ENCODE peak calls at places on chromosome 6, in nine cellular contexts. V is SJSA1, E is A549, W is neural progenitor cell, S is IMR-90, K is HCT116, X is choroid plexus epithelial cell, U is AG04450, P is fibroblast of villous mesenchyme. Y is an unnamed sample.

GRCh38 chr6:85015396-85015990 is 251.1 kb upstream of the TBX18 start:
- DNase-seq in V (peak), E (peak), W (peak), S (peak), K (peak), X (peak), U (peak), P (peak), Y (peak)

GRCh38 chr6:105646391-105646867 is 243.5 kb upstream of the PREP start:
- DNase-seq in V (peak), E (no peak), W (no peak), S (peak), K (no peak), X (peak), U (no peak), P (no peak), Y (peak)

GRCh38 chr6:168928012-168928411 is 325.6 kb downstream of the THBS2 start:
- DNase-seq in V (no peak), E (no peak), W (no peak), S (no peak), K (no peak), X (no peak), U (no peak), P (no peak), Y (no peak)

GRCh38 chr6:65776332-65776731 is 69.3 kb upstream of the EYS start:
- DNase-seq in V (no peak), E (peak), W (peak), S (no peak), K (no peak), X (peak), U (no peak), P (no peak), Y (no peak)

GRCh38 chr6:165662041-165662491 is 975 bp downstream of the PDE10A start:
- DNase-seq in V (no peak), E (peak), W (peak), S (peak), K (no peak), X (peak), U (no peak), P (peak), Y (no peak)

GRCh38 chr6:142850653-142851434 is 94.1 kb downstream of the HIVEP2 start:
- DNase-seq in V (no peak), E (no peak), W (no peak), S (peak), K (no peak), X (peak), U (no peak), P (peak), Y (no peak)

GRCh38 chr6:26107935-26108334 is 20.7 kb downstream of the HFE start:
- DNase-seq in V (no peak), E (no peak), W (no peak), S (no peak), K (no peak), X (no peak), U (no peak), P (no peak), Y (no peak)

GRCh38 chr6:149897015-149897697 is 757 bp downstream of the RAET1E start:
- DNase-seq in V (peak), E (peak), W (no peak), S (peak), K (peak), X (peak), U (peak), P (peak), Y (no peak)

GRCh38 chr6:19472850-19473249 is 364.3 kb upstream of the ID4 start:
- DNase-seq in V (no peak), E (no peak), W (peak), S (no peak), K (no peak), X (peak), U (no peak), P (no peak), Y (no peak)

GRCh38 chr6:142279350-142280180 is 22.2 kb upstream of the ADGRG6 start:
- DNase-seq in V (no peak), E (no peak), W (no peak), S (peak), K (no peak), X (peak), U (no peak), P (peak), Y (no peak)

GRCh38 chr6:117771403-117771802 is 96.1 kb downstream of the NUS1 start:
- DNase-seq in V (no peak), E (no peak), W (no peak), S (no peak), K (no peak), X (no peak), U (no peak), P (no peak), Y (no peak)

GRCh38 chr6:42118162-42119001 is 24.0 kb downstream of the C6orf132 start:
- DNase-seq in V (no peak), E (peak), W (no peak), S (no peak), K (no peak), X (no peak), U (no peak), P (no peak), Y (no peak)

GRCh38 chr6:32439708-32440214 is at the start of gene HLA-DRA:
- DNase-seq in V (peak), E (peak), W (peak), S (peak), K (peak), X (peak), U (peak), P (peak), Y (no peak)

GRCh38 chr6:3023663-3024483 is 24.2 kb downstream of the NQO2 start:
- DNase-seq in V (peak), E (peak), W (peak), S (peak), K (peak), X (peak), U (peak), P (peak), Y (no peak)

GRCh38 chr6:142152731-142153130 is 5.7 kb downstream of the VTA1 start:
- DNase-seq in V (no peak), E (no peak), W (no peak), S (peak), K (no peak), X (peak), U (peak), P (peak), Y (no peak)

GRCh38 chr6:127933137-127933536 is 32.3 kb upstream of the THEMIS start:
- DNase-seq in V (no peak), E (no peak), W (no peak), S (no peak), K (no peak), X (no peak), U (no peak), P (no peak), Y (no peak)

GRCh38 chr6:121723623-121724022 is 288.2 kb downstream of the GJA1 start:
- DNase-seq in V (no peak), E (no peak), W (no peak), S (no peak), K (no peak), X (no peak), U (no peak), P (no peak), Y (no peak)

GRCh38 chr6:68443704-68444103 is 191.4 kb upstream of the ADGRB3 start:
- DNase-seq in V (no peak), E (no peak), W (no peak), S (no peak), K (no peak), X (no peak), U (no peak), P (no peak), Y (no peak)

GRCh38 chr6:30490031-30490876 is 945 bp downstream of the HLA-E start:
- DNase-seq in V (peak), E (peak), W (peak), S (peak), K (no peak), X (peak), U (no peak), P (peak), Y (no peak)

GRCh38 chr6:108383967-108384366 is 89.1 kb downstream of the AFG1L start:
- DNase-seq in V (no peak), E (no peak), W (no peak), S (no peak), K (no peak), X (no peak), U (no peak), P (no peak), Y (no peak)

GRCh38 chr6:10882654-10883053 is 813 bp upstream of the GCM2 start:
- DNase-seq in V (no peak), E (no peak), W (peak), S (no peak), K (no peak), X (no peak), U (no peak), P (no peak), Y (no peak)

GRCh38 chr6:87699576-87699975 is 2.5 kb downstream of the AKIRIN2 start:
- DNase-seq in V (no peak), E (no peak), W (no peak), S (no peak), K (no peak), X (no peak), U (no peak), P (no peak), Y (no peak)

GRCh38 chr6:49457771-49458170 is 5.3 kb downstream of the MMUT start:
- DNase-seq in V (no peak), E (no peak), W (no peak), S (peak), K (no peak), X (no peak), U (no peak), P (no peak), Y (no peak)

GRCh38 chr6:13507306-13507855 is 20.0 kb upstream of the GFOD1 start:
- DNase-seq in V (no peak), E (no peak), W (no peak), S (no peak), K (no peak), X (no peak), U (no peak), P (no peak), Y (no peak)

GRCh38 chr6:128284128-128284527 is 236.3 kb downstream of the PTPRK start:
- DNase-seq in V (no peak), E (no peak), W (no peak), S (no peak), K (no peak), X (no peak), U (no peak), P (no peak), Y (no peak)

GRCh38 chr6:79152269-79152737 is 74.2 kb upstream of the PHIP start:
- DNase-seq in V (no peak), E (peak), W (peak), S (no peak), K (no peak), X (peak), U (no peak), P (no peak), Y (no peak)

GRCh38 chr6:30981942-30982772 is 1.4 kb upstream of the MUC21 start:
- DNase-seq in V (peak), E (peak), W (peak), S (peak), K (no peak), X (peak), U (peak), P (peak), Y (peak)

GRCh38 chr6:146433881-146434741 is 109.5 kb upstream of the RAB32 start:
- DNase-seq in V (no peak), E (no peak), W (peak), S (no peak), K (no peak), X (peak), U (no peak), P (no peak), Y (no peak)

GRCh38 chr6:25883991-25884390 is 9.9 kb upstream of the SLC17A3 start:
- DNase-seq in V (no peak), E (peak), W (no peak), S (peak), K (no peak), X (peak), U (no peak), P (peak), Y (peak)

GRCh38 chr6:100622907-100623692 is 158.4 kb upstream of the SIM1 start:
- DNase-seq in V (no peak), E (no peak), W (no peak), S (peak), K (no peak), X (peak), U (peak), P (peak), Y (no peak)

GRCh38 chr6:155387551-155387950 is 68.1 kb downstream of the NOX3 start:
- DNase-seq in V (no peak), E (no peak), W (no peak), S (no peak), K (no peak), X (no peak), U (no peak), P (no peak), Y (no peak)

GRCh38 chr6:134708079-134708478 is 241.8 kb downstream of the ALDH8A1 start:
- DNase-seq in V (no peak), E (no peak), W (no peak), S (no peak), K (no peak), X (no peak), U (no peak), P (no peak), Y (no peak)

GRCh38 chr6:82178084-82178758 is 69.3 kb downstream of the IBTK start:
- DNase-seq in V (no peak), E (peak), W (no peak), S (peak), K (no peak), X (peak), U (no peak), P (peak), Y (no peak)

GRCh38 chr6:46262928-46263708 is 92.3 kb upstream of the ENPP5 start:
- DNase-seq in V (no peak), E (no peak), W (no peak), S (no peak), K (no peak), X (no peak), U (no peak), P (no peak), Y (no peak)

GRCh38 chr6:33632603-33633039 is 11.5 kb downstream of the ITPR3 start:
- DNase-seq in V (no peak), E (peak), W (peak), S (no peak), K (peak), X (peak), U (no peak), P (no peak), Y (no peak)

GRCh38 chr6:147534116-147534865 is 25.8 kb downstream of the SAMD5 start:
- DNase-seq in V (no peak), E (no peak), W (no peak), S (no peak), K (no peak), X (no peak), U (no peak), P (no peak), Y (no peak)

GRCh38 chr6:169725270-169726048 is 1.2 kb upstream of the PHF10 start:
- DNase-seq in V (no peak), E (peak), W (peak), S (peak), K (no peak), X (peak), U (peak), P (peak), Y (no peak)

GRCh38 chr6:52953911-52954839 is 40.9 kb downstream of the GSTA4 start:
- DNase-seq in V (peak), E (no peak), W (no peak), S (no peak), K (no peak), X (no peak), U (no peak), P (peak), Y (no peak)

GRCh38 chr6:156821707-156822106 is 44.5 kb downstream of the ARID1B start:
- DNase-seq in V (no peak), E (no peak), W (no peak), S (no peak), K (no peak), X (no peak), U (no peak), P (no peak), Y (no peak)

GRCh38 chr6:156820089-156820798 is 43.1 kb downstream of the ARID1B start:
- DNase-seq in V (no peak), E (no peak), W (no peak), S (no peak), K (no peak), X (no peak), U (no peak), P (no peak), Y (no peak)

GRCh38 chr6:156825475-156825874 is 48.3 kb downstream of the ARID1B start:
- DNase-seq in V (no peak), E (no peak), W (no peak), S (no peak), K (no peak), X (no peak), U (no peak), P (no peak), Y (no peak)

GRCh38 chr6:156824142-156824541 is 47.0 kb downstream of the ARID1B start:
- DNase-seq in V (no peak), E (no peak), W (no peak), S (no peak), K (no peak), X (no peak), U (no peak), P (no peak), Y (no peak)

GRCh38 chr6:156822747-156823206 is 45.6 kb downstream of the ARID1B start:
- DNase-seq in V (no peak), E (no peak), W (no peak), S (no peak), K (no peak), X (no peak), U (no peak), P (no peak), Y (no peak)
- H3K4me3 ChIP-seq in V (no peak), E (no peak), W (no peak), S (no peak), K (no peak), X (no peak), U (no peak), P (no peak), Y (no peak)

DNA sequence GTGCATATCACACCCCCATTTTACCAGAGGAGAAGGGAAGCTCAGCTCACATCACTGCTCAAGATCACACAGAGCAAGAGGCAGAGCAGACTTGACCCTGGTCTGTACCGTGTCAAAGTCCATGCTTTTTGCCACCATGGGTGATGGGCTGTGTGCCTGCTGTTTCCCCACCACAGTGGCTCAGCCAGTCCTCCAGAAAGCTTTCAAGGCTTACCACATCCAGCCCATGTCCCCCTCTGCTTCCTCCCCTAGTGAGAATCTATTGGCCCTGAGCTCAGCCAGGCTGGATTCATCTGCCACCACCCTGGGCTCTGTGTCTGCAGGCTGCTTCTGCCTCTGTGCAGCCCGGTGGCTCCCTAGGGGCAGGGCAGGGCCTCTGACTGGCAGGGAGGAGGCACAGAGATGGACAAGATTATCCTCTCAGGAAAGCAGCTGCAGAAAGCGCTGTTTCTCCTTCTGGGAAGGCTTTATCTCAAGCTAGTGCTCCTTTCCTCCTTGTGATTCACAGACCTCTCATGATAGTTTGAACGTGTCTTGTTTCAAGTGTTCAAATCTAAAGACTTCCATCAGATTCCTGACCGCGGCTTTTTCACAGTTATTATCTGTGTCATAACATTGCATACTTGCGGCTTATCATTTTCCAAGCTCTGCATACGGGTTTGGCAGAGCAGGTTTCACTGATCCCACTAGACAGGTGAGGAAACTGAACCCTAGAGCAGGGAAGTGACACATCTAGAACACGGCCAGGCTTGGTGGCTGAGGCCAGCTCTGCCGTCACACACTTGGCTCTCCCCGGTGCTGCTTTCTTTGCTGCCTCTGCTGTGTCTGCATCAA is 37.4 kb downstream of the VEGFA start:
- DNase-seq in V (no peak), E (no peak), W (peak), S (peak), K (no peak), X (no peak), U (no peak), P (peak), Y (no peak)
- H3K4me3 ChIP-seq in V (no peak), E (no peak), W (no peak), S (no peak), K (no peak), X (no peak), U (no peak), P (no peak), Y (no peak)

DNA sequence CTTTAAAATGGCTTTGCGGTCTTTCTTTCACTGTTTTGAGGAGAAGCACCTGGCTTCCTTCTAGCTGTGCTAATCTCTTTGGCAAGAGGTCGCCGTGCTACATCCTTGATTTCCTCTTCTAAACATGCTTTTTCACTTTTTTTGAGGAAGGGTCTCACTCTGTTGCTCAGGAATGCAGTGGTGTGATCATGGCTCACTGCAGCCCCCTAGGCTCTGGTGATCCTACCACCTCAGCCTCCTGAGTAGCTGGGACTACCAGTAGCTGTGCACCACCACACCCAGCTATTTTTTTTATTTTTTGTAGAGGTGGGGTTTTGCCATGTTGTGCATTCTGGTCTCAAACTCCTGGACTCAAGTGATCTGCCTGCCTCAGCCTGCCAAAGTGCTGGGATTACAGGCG is 40.5 kb downstream of the RSPH3 start:
- DNase-seq in V (no peak), E (no peak), W (no peak), S (no peak), K (no peak), X (no peak), U (no peak), P (peak), Y (no peak)
- H3K4me3 ChIP-seq in V (no peak), E (no peak), W (no peak), S (no peak), K (no peak), X (no peak), U (no peak), P (no peak), Y (no peak)

DNA sequence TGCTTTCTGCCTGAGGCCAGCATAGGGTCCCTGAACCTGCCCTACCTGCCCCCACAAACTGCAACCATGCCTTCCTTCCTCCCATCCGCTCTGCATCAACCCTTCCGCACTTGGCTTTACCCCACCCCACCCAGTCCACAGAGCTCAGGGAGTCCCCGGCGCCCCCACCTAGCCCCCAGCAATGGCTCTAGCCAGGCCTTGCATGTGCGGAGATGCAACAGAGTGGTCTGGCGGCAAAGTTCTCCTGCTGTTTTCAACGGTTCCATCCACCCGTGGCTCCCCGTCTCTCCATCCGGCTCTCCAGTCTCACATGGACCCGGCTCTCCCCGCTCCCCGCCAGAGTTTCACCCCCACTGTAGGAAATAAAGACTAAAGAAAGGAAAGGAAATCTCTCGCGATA is 795 bp downstream of the LRFN2 start:
- DNase-seq in V (no peak), E (no peak), W (no peak), S (no peak), K (no peak), X (no peak), U (no peak), P (no peak), Y (no peak)
- H3K4me3 ChIP-seq in V (no peak), E (peak), W (peak), S (no peak), K (no peak), X (no peak), U (no peak), P (no peak), Y (no peak)

GRCh38 chr6:7418238-7418905 is 28.8 kb downstream of the RIOK1 start:
- DNase-seq in V (no peak), E (peak), W (no peak), S (peak), K (no peak), X (no peak), U (no peak), P (peak), Y (no peak)
- H3K4me3 ChIP-seq in V (no peak), E (no peak), W (no peak), S (no peak), K (no peak), X (no peak), U (no peak), P (no peak), Y (no peak)

Y was measured in kidney epithelial cell.